ENCODE peak calls at places on chromosomes 11 and 22, in four cellular contexts. One of them, this sample, is unnamed.
A peak's percentile ranks its signal among the peaks of the same experiment; 100 is the strongest.

GRCh38 chr22:40036591-40037225 is 42.0 kb downstream of the FAM83F start:
- DNase-seq in IMR-90: peak; percentile 76
- DNase-seq in mesendoderm: peak; percentile 82
- DNase-seq in H1: peak; percentile 58
- DNase-seq in this sample: peak; percentile 83

GRCh38 chr11:105468154-105468553 is 141.7 kb upstream of the GRIA4 start:
- DNase-seq in IMR-90: no peak
- DNase-seq in mesendoderm: no peak
- DNase-seq in H1: no peak
- DNase-seq in this sample: no peak

GRCh38 chr22:41991111-41991510 is 7.5 kb upstream of the WBP2NL start:
- DNase-seq in IMR-90: no peak
- DNase-seq in mesendoderm: no peak
- DNase-seq in H1: no peak
- DNase-seq in this sample: no peak

GRCh38 chr11:63839508-63840355 is 822 bp downstream of the MARK2 start:
- DNase-seq in IMR-90: no peak
- DNase-seq in mesendoderm: no peak
- DNase-seq in H1: no peak
- DNase-seq in this sample: no peak

GRCh38 chr22:43881091-43882061 is 10.4 kb downstream of the PNPLA5 start:
- DNase-seq in IMR-90: no peak
- DNase-seq in mesendoderm: no peak
- DNase-seq in H1: no peak
- DNase-seq in this sample: peak; percentile 15

GRCh38 chr11:10488581-10489443 is 33.7 kb downstream of the AMPD3 start:
- DNase-seq in IMR-90: no peak
- DNase-seq in mesendoderm: no peak
- DNase-seq in H1: no peak
- DNase-seq in this sample: peak; percentile 18

GRCh38 chr11:55357560-55358184 is 10.1 kb upstream of the OR4A15 start:
- DNase-seq in IMR-90: no peak
- DNase-seq in mesendoderm: peak; percentile 5
- DNase-seq in H1: no peak
- DNase-seq in this sample: no peak

GRCh38 chr11:46183819-46184218 is 62.6 kb upstream of the PHF21A start:
- DNase-seq in IMR-90: peak; percentile 84
- DNase-seq in mesendoderm: no peak
- DNase-seq in H1: no peak
- DNase-seq in this sample: no peak

GRCh38 chr22:30861688-30862552 is 106.7 kb downstream of the MORC2 start:
- DNase-seq in IMR-90: no peak
- DNase-seq in mesendoderm: no peak
- DNase-seq in H1: no peak
- DNase-seq in this sample: peak; percentile 18

GRCh38 chr11:47480762-47481161 is 31.8 kb upstream of the RAPSN start:
- DNase-seq in IMR-90: no peak
- DNase-seq in mesendoderm: no peak
- DNase-seq in H1: no peak
- DNase-seq in this sample: no peak

GRCh38 chr11:6241316-6241715 is 2.4 kb downstream of the CNGA4 start:
- DNase-seq in IMR-90: no peak
- DNase-seq in mesendoderm: no peak
- DNase-seq in H1: no peak
- DNase-seq in this sample: no peak

GRCh38 chr11:44950036-44950624 is 553 bp downstream of the TP53I11 start:
- DNase-seq in IMR-90: no peak
- DNase-seq in mesendoderm: no peak
- DNase-seq in H1: no peak
- DNase-seq in this sample: no peak

GRCh38 chr11:27864046-27865025 is 164.1 kb upstream of the BDNF start:
- DNase-seq in IMR-90: no peak
- DNase-seq in mesendoderm: no peak
- DNase-seq in H1: no peak
- DNase-seq in this sample: no peak

GRCh38 chr11:83220279-83220678 is 26.8 kb downstream of the ANKRD42 start:
- DNase-seq in IMR-90: no peak
- DNase-seq in mesendoderm: no peak
- DNase-seq in H1: no peak
- DNase-seq in this sample: no peak

GRCh38 chr11:36356201-36356600 is 60.1 kb downstream of the PRR5L start:
- DNase-seq in IMR-90: no peak
- DNase-seq in mesendoderm: no peak
- DNase-seq in H1: no peak
- DNase-seq in this sample: no peak

GRCh38 chr11:123665321-123665720 is 10.9 kb upstream of the SCN3B start:
- DNase-seq in IMR-90: no peak
- DNase-seq in mesendoderm: no peak
- DNase-seq in H1: no peak
- DNase-seq in this sample: no peak

GRCh38 chr11:75338516-75339218 is 12.8 kb downstream of the ARRB1 start:
- DNase-seq in IMR-90: peak; percentile 65
- DNase-seq in mesendoderm: no peak
- DNase-seq in H1: no peak
- DNase-seq in this sample: no peak

GRCh38 chr22:35868938-35869337 is 151.3 kb downstream of the APOL5 start:
- DNase-seq in IMR-90: peak; percentile 8
- DNase-seq in mesendoderm: peak; percentile 74
- DNase-seq in H1: no peak
- DNase-seq in this sample: no peak

GRCh38 chr22:41043727-41044126 is 48.7 kb upstream of the EP300 start:
- DNase-seq in IMR-90: no peak
- DNase-seq in mesendoderm: no peak
- DNase-seq in H1: no peak
- DNase-seq in this sample: no peak

GRCh38 chr22:17198188-17199130 is 20.8 kb downstream of the ADA2 start:
- DNase-seq in IMR-90: no peak
- DNase-seq in mesendoderm: peak; percentile 96
- DNase-seq in H1: peak; percentile 80
- DNase-seq in this sample: peak; percentile 93

GRCh38 chr11:57126766-57127400 is 54.9 kb upstream of the LRRC55 start:
- DNase-seq in IMR-90: no peak
- DNase-seq in mesendoderm: no peak
- DNase-seq in H1: no peak
- DNase-seq in this sample: no peak

GRCh38 chr22:31789803-31790202 is 36.0 kb downstream of the DEPDC5 start:
- DNase-seq in IMR-90: no peak
- DNase-seq in mesendoderm: no peak
- DNase-seq in H1: no peak
- DNase-seq in this sample: no peak

GRCh38 chr11:70397336-70397982 is 870 bp upstream of the CTTN start:
- DNase-seq in IMR-90: peak; percentile 30
- DNase-seq in mesendoderm: peak; percentile 74
- DNase-seq in H1: no peak
- DNase-seq in this sample: peak; percentile 49

GRCh38 chr11:6654281-6655019 is 1.2 kb downstream of the DCHS1 start:
- DNase-seq in IMR-90: no peak
- DNase-seq in mesendoderm: no peak
- DNase-seq in H1: no peak
- DNase-seq in this sample: no peak

GRCh38 chr22:35733742-35734516 is 16.3 kb downstream of the APOL5 start:
- DNase-seq in IMR-90: no peak
- DNase-seq in mesendoderm: no peak
- DNase-seq in H1: no peak
- DNase-seq in this sample: no peak

GRCh38 chr11:69956669-69957190 is 121.4 kb upstream of the ANO1 start:
- DNase-seq in IMR-90: no peak
- DNase-seq in mesendoderm: no peak
- DNase-seq in H1: no peak
- DNase-seq in this sample: no peak

GRCh38 chr11:92340839-92341238 is 116.2 kb downstream of the FAT3 start:
- DNase-seq in IMR-90: peak; percentile 2
- DNase-seq in mesendoderm: peak; percentile 77
- DNase-seq in H1: no peak
- DNase-seq in this sample: peak; percentile 70

GRCh38 chr11:126561327-126561893 is 205.9 kb downstream of the ST3GAL4 start:
- DNase-seq in IMR-90: peak; percentile 69
- DNase-seq in mesendoderm: peak; percentile 88
- DNase-seq in H1: peak; percentile 46
- DNase-seq in this sample: peak; percentile 78

GRCh38 chr22:28601915-28602314 is 77.7 kb downstream of the TTC28 start:
- DNase-seq in IMR-90: no peak
- DNase-seq in mesendoderm: no peak
- DNase-seq in H1: no peak
- DNase-seq in this sample: no peak

GRCh38 chr11:108639146-108639545 is 25.7 kb upstream of the DDX10 start:
- DNase-seq in IMR-90: no peak
- DNase-seq in mesendoderm: no peak
- DNase-seq in H1: no peak
- DNase-seq in this sample: no peak

GRCh38 chr22:26672590-26673468 is 15.4 kb downstream of the MIAT start:
- DNase-seq in IMR-90: peak; percentile 94
- DNase-seq in mesendoderm: peak; percentile 98
- DNase-seq in H1: peak; percentile 80
- DNase-seq in this sample: peak; percentile 91

DNA sequence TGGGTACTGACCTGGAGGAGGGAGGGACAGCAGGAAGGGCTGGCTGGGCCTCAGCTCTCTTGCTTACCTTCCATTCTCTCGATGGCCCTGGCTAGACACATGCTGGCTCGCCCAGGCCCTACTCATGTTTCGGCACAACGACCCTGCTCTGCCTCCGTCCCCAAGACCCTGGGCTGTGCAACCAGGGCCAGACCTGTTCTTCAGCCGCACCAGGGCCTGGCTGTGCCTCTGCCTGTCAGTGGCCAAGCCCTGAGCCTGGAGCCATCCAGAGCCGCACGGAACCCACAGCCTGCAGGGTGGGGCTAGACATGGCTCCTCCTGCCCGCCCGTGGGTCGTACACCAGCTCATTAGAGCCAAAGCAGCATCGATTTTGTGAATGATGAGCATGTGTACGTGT is 47.5 kb downstream of the RTN4R start:
- DNase-seq in IMR-90: no peak
- DNase-seq in mesendoderm: no peak
- DNase-seq in H1: no peak
- DNase-seq in this sample: no peak
- H4K5ac ChIP-seq in IMR-90: no peak overlapping the region
- H4K5ac ChIP-seq in mesendoderm: no peak overlapping the region
- H4K5ac ChIP-seq in H1: no peak overlapping the region
- H4K5ac ChIP-seq in this sample: no peak overlapping the region

DNA sequence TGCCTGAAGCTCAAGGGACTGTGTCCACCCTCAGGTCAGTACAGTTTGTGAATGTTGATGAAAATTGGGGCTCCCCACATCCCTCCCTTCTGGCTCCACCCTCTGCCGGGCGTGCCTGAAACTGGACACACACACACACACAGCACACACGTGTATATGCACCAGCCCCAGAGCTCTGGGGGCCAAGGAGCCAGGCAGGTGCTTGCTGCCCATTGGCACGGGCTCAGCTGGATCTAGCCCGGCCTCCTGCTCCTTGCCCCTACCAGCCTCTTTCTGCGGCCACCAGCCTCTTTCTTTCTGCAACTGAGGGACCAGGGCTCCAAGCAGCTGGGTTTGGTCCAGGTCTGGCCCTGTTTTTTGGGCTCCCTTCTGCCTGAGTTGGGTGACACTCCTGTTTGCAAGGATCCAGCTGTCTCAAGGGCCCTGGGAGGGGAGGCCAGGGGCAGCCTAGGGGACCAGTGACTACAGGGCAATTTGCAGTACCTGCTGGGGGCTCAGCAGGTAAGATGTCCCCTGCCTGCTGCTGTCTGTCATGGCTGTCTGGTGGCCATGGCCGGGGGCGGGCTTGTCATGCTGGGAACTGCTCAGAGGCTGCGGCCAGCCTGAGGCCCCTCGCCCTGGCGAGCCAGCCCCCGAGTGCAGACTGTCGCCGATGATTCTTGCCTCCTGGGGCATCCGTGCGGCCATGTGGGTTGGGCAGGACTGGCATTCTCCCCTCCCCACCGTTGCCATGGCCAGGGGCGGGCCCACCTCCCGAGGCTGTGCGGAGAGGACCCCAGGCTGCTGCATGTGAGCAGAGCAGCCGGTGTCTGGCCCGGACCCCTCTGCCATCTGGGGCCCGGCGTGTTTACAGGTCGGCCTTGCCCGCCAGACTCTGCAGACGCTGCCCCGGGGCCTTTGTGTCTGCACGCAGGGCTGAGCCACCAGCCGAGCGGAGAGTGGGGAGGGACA is 51.5 kb upstream of the PPARA start:
- DNase-seq in IMR-90: no peak
- DNase-seq in mesendoderm: no peak
- DNase-seq in H1: no peak
- DNase-seq in this sample: no peak
- H3K27ac ChIP-seq in IMR-90: no peak overlapping the region
- H3K27ac ChIP-seq in mesendoderm: no peak overlapping the region
- H3K27ac ChIP-seq in H1: no peak overlapping the region
- H3K27ac ChIP-seq in this sample: no peak overlapping the region

GRCh38 chr11:110691961-110692360 is 20.3 kb downstream of the ARHGAP20 start:
- DNase-seq in IMR-90: no peak
- DNase-seq in mesendoderm: no peak
- DNase-seq in H1: no peak
- DNase-seq in this sample: no peak
- H4K5ac ChIP-seq in IMR-90: no peak overlapping the region
- H4K5ac ChIP-seq in mesendoderm: no peak overlapping the region
- H4K5ac ChIP-seq in H1: no peak overlapping the region
- H4K5ac ChIP-seq in this sample: no peak overlapping the region

GRCh38 chr11:94802501-94802900 is 34.3 kb downstream of the AMOTL1 start:
- DNase-seq in IMR-90: no peak
- DNase-seq in mesendoderm: no peak
- DNase-seq in H1: no peak
- DNase-seq in this sample: no peak
- H3K27ac ChIP-seq in IMR-90: no peak overlapping the region
- H3K27ac ChIP-seq in mesendoderm: no peak overlapping the region
- H3K27ac ChIP-seq in H1: no peak overlapping the region
- H3K27ac ChIP-seq in this sample: no peak overlapping the region

GRCh38 chr22:45975266-45976161 is 1.4 kb downstream of the WNT7B start:
- DNase-seq in IMR-90: no peak
- DNase-seq in mesendoderm: peak; percentile 40
- DNase-seq in H1: no peak
- DNase-seq in this sample: no peak
- H4K5ac ChIP-seq in IMR-90: no peak overlapping the region
- H4K5ac ChIP-seq in mesendoderm: no peak overlapping the region
- H4K5ac ChIP-seq in H1: no peak overlapping the region
- H4K5ac ChIP-seq in this sample: no peak overlapping the region

DNA sequence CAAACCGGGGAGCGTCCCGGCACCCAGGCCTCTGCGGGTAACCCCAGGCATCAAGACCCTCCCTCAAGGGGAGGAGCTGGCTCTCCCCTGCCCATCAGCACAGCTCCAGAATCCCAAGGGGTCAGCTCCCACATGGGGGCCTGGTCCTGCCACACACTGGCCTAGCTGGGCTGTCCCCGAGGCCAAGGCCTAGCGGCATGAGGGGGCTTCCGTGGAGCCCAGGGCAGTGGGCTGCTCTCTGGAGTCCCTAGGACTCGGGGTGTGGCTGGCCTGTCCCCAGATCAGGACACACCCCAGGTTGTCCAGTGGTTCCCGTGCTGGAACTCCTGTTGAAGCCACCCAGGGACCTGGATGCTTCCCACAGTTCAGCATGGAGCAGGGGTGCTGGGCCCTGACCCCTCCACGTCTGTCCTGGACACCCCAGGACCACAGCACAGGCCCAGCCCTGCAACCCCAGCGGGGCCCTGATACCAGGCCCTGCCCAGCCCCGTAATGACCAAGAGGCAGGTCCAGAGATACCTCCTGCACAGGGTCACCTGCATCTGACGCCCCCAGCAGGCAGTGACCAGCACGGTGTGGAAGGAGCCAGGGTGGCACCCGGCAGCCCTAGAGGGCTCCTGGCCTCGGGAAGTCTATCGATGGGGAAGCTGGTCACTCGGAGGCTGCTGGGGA is 5.5 kb downstream of the HRAS start:
- DNase-seq in IMR-90: no peak
- DNase-seq in mesendoderm: no peak
- DNase-seq in H1: no peak
- DNase-seq in this sample: no peak
- H3K27ac ChIP-seq in IMR-90: no peak overlapping the region
- H3K27ac ChIP-seq in mesendoderm: no peak overlapping the region
- H3K27ac ChIP-seq in H1: no peak overlapping the region
- H3K27ac ChIP-seq in this sample: no peak overlapping the region

This sample was measured in H9.